ENCODE peak calls at places on chromosomes 11 and 22, in five cellular contexts. X is GM23338, Z is astrocyte, V is HCT116, G is PC-9. W is an unnamed sample. For H3K4me1, the result is how much of the 10 kb centered on the place peaks cover.

GRCh38 chr11:31798057-31799035 is 12.8 kb downstream of the PAX6 start:
- DNase-seq in X (peak), Z (no peak), V (no peak), G (no peak), W (no peak)

GRCh38 chr11:1480191-1480554 is 6.4 kb downstream of the MOB2 start:
- DNase-seq in X (no peak), Z (no peak), V (no peak), G (no peak), W (no peak)

GRCh38 chr11:278001-278951 is at the start of gene NLRP6:
- DNase-seq in X (no peak), Z (no peak), V (no peak), G (no peak), W (no peak)

GRCh38 chr11:43989162-43989961 is 46.9 kb downstream of the C11orf96 start:
- DNase-seq in X (peak), Z (no peak), V (no peak), G (no peak), W (no peak)

GRCh38 chr11:100920571-100920970 is 209.0 kb downstream of the PGR start:
- DNase-seq in X (no peak), Z (no peak), V (no peak), G (no peak), W (no peak)

GRCh38 chr11:31646206-31646605 is 136.6 kb downstream of the ELP4 start:
- DNase-seq in X (no peak), Z (peak), V (no peak), G (no peak), W (peak)

GRCh38 chr11:33376331-33377099 is 119.3 kb downstream of the HIPK3 start:
- DNase-seq in X (peak), Z (peak), V (no peak), G (peak), W (peak)

GRCh38 chr11:95361180-95361579 is 130.2 kb upstream of the SESN3 start:
- DNase-seq in X (no peak), Z (no peak), V (no peak), G (no peak), W (no peak)

GRCh38 chr22:24230911-24231656 is 13.8 kb downstream of the GGT5 start:
- DNase-seq in X (peak), Z (no peak), V (no peak), G (no peak), W (no peak)

GRCh38 chr22:35480627-35481565 is 59.7 kb upstream of the RASD2 start:
- DNase-seq in X (no peak), Z (no peak), V (no peak), G (peak), W (no peak)

GRCh38 chr11:12845739-12846358 is 163.3 kb upstream of the RASSF10 start:
- DNase-seq in X (peak), Z (no peak), V (no peak), G (no peak), W (no peak)

GRCh38 chr22:26550498-26551033 is 38.3 kb upstream of the TFIP11 start:
- DNase-seq in X (peak), Z (peak), V (no peak), G (peak), W (no peak)

GRCh38 chr22:25729595-25729994 is 12.4 kb upstream of the MYO18B start:
- DNase-seq in X (no peak), Z (no peak), V (no peak), G (no peak), W (no peak)

GRCh38 chr11:65594991-65595920 is at the start of gene KCNK7:
- DNase-seq in X (no peak), Z (no peak), V (no peak), G (peak), W (no peak)

GRCh38 chr11:61756452-61757212 is 4.2 kb downstream of the MYRF start:
- DNase-seq in X (no peak), Z (peak), V (peak), G (peak), W (no peak)

GRCh38 chr22:49239264-49240015 is 588.2 kb downstream of the BRD1 start:
- DNase-seq in X (no peak), Z (no peak), V (no peak), G (no peak), W (no peak)

GRCh38 chr11:32885556-32885955 is 7.1 kb upstream of the QSER1 start:
- DNase-seq in X (peak), Z (no peak), V (no peak), G (no peak), W (no peak)

GRCh38 chr11:73262851-73263495 is 9.2 kb upstream of the P2RY6 start:
- DNase-seq in X (no peak), Z (peak), V (no peak), G (peak), W (peak)

GRCh38 chr11:19220903-19221682 is 19.3 kb upstream of the CSRP3 start:
- DNase-seq in X (no peak), Z (peak), V (no peak), G (no peak), W (no peak)

GRCh38 chr22:35195821-35196220 is 61.5 kb upstream of the HMGXB4 start:
- DNase-seq in X (no peak), Z (no peak), V (no peak), G (no peak), W (no peak)

GRCh38 chr22:50573491-50574382 is 4.5 kb downstream of the CPT1B start:
- DNase-seq in X (no peak), Z (no peak), V (no peak), G (no peak), W (no peak)

GRCh38 chr11:8354622-8355417 is 91.1 kb upstream of the LMO1 start:
- DNase-seq in X (no peak), Z (peak), V (no peak), G (peak), W (peak)

GRCh38 chr11:119167933-119168332 is 592 bp upstream of the NLRX1 start:
- DNase-seq in X (no peak), Z (no peak), V (no peak), G (no peak), W (peak)

GRCh38 chr22:47736166-47737034 is 974.0 kb downstream of the TBC1D22A start:
- DNase-seq in X (no peak), Z (no peak), V (no peak), G (peak), W (no peak)

GRCh38 chr22:37485006-37485713 is 1.0 kb downstream of the MFNG start:
- DNase-seq in X (no peak), Z (no peak), V (no peak), G (no peak), W (no peak)

GRCh38 chr11:99068832-99069231 is 48.1 kb downstream of the CNTN5 start:
- DNase-seq in X (no peak), Z (no peak), V (no peak), G (no peak), W (peak)

GRCh38 chr11:33778682-33779081 is 4.4 kb upstream of the FBXO3 start:
- DNase-seq in X (peak), Z (peak), V (no peak), G (no peak), W (no peak)

GRCh38 chr22:38755911-38756532 is at the start of gene SUN2:
- DNase-seq in X (peak), Z (peak), V (no peak), G (peak), W (peak)

GRCh38 chr22:44702479-44703219 is 645 bp downstream of the PRR5 start:
- DNase-seq in X (peak), Z (peak), V (no peak), G (peak), W (peak)

GRCh38 chr11:62497132-62497915 is 49.3 kb downstream of the AHNAK start:
- DNase-seq in X (peak), Z (peak), V (peak), G (peak), W (peak)

GRCh38 chr11:126991596-126991995 is 9.0 kb downstream of the KIRREL3 start:
- DNase-seq in X (no peak), Z (no peak), V (no peak), G (no peak), W (peak)

GRCh38 chr22:38284042-38284402 is 11.2 kb upstream of the TMEM184B start:
- DNase-seq in X (no peak), Z (peak), V (no peak), G (no peak), W (no peak)

GRCh38 chr11:102144357-102145342 is 34.4 kb downstream of the YAP1 start:
- DNase-seq in X (no peak), Z (no peak), V (no peak), G (no peak), W (no peak)

GRCh38 chr22:40453676-40454075 is 83.3 kb downstream of the SGSM3 start:
- DNase-seq in X (no peak), Z (no peak), V (no peak), G (no peak), W (no peak)

GRCh38 chr22:40383905-40384304 is 13.5 kb downstream of the SGSM3 start:
- DNase-seq in X (no peak), Z (peak), V (no peak), G (no peak), W (no peak)

GRCh38 chr11:103326070-103326794 is 217.0 kb downstream of the DYNC2H1 start:
- DNase-seq in X (peak), Z (peak), V (peak), G (peak), W (peak)

GRCh38 chr11:36075053-36075452 is 131.2 kb downstream of the LDLRAD3 start:
- DNase-seq in X (no peak), Z (peak), V (no peak), G (no peak), W (peak)

GRCh38 chr22:42959472-42960145 is 55.3 kb downstream of the PACSIN2 start:
- DNase-seq in X (peak), Z (peak), V (no peak), G (peak), W (peak)
- H3K4me1 ChIP-seq in X (under half), Z (under half), V (half or more), G (half or more), W (half or more)

DNA sequence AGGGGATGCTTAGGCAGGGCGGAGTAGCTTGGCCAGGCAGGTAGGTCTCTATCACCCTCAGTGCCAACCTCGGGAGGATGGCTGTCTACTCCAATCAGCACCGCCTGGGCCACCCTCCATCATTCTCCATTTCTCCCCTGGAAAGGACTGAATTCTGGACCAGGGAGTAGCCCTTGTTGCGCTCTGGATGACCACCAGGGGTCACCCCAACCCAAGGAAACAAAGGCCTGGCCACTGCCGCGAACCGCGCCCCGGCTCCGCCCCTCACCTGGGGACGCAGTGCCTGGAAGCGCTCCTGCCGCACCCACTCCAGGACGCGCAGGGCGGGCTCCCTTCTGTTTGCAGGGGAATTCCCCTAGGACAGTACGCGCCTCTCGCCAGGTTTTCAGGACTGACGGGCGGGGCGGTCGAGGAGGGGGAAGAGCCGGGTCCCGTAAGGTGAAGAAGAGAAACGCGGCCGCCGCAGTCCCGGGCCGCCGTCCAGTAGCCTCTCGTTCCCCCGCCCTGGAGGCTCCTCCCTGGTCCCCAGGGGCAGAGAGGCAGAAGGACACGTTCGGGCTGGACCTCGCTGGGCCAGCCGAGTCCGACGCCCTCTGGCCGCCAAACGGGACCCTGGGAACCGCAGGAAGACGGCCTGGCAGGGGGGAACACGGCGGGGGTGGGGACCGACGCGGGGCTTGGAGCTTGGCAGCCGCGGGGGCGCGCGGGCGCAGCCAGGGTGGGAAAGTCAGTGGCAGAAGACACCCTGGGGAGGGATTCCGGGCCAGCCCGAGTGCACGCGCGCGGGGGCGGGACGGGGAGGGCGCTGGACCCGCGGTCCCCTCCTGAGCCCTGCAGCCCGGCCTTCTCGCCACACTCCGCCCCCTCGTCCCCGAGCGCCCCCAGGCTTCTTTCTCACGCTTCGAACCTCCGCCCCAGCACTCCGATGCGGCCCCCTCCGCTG is 7.1 kb downstream of the SCN4B start:
- DNase-seq in X (peak), Z (peak), V (peak), G (peak), W (peak)
- TF ChIP-seq EZH2 in X (peak), Z (peak), V (no peak), G (no peak), W (no peak)

GRCh38 chr11:59158206-59159068 is 13.5 kb upstream of the DTX4 start:
- DNase-seq in X (peak), Z (peak), V (peak), G (peak), W (peak)
- H3K4me3 ChIP-seq in X (no peak), Z (no peak), V (no peak), G (no peak), W (no peak)

GRCh38 chr22:46057206-46057605 is 80.2 kb upstream of the WNT7B start:
- DNase-seq in X (no peak), Z (peak), V (no peak), G (no peak), W (peak)
- H3K4me1 ChIP-seq in X (under half), Z (half or more), V (under half), G (under half), W (half or more)

GRCh38 chr11:22666700-22667439 is 459 bp downstream of the GAS2 start:
- DNase-seq in X (peak), Z (peak), V (no peak), G (peak), W (no peak)
- TF ChIP-seq EZH2 in X (no peak), Z (no peak), V (no peak), G (no peak), W (peak)

GRCh38 chr11:111910637-111911562 is 670 bp downstream of the CRYAB start:
- DNase-seq in X (no peak), Z (no peak), V (no peak), G (no peak), W (peak)
- H3K4me3 ChIP-seq in X (no peak), Z (no peak), V (no peak), G (no peak), W (peak)

DNA sequence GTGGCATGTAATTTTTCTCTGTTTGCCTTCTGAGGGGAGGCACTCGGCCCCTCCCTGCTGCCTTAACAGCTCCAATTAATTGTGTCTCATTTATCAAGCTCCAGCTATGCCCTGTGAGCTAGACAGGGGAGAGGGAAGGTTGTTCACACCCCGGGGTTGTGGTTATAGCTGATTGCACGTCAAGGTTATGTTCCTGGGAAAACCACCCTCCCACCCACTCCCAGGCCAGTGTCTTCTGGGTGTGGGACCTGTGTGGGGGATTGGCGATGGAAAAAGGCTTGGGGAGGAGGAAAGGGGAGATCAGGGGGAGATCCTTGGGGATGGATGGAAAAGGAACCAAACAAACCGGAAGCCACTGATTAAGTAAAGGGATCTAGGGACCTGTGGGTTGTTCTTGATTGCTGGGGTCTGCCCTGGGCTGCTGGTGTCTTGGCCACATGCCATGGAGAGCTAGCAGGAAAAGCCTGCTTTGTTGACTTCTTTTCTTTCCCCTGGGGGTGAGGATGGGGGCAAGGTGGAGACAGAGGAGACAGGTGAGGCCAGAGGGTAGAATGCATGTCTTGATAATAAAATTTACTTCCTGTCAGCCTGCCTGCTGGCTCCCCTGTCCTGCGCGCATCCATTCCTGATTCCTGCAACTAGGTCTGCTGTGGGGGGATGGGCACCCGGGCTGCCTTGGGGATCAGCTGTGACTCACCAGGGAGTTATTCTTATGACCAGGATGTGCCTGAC is 13.5 kb upstream of the SORL1-AS1 start:
- DNase-seq in X (peak), Z (peak), V (peak), G (peak), W (peak)
- H3K4me1 ChIP-seq in X (half or more), Z (under half), V (half or more), G (half or more), W (under half)

DNA sequence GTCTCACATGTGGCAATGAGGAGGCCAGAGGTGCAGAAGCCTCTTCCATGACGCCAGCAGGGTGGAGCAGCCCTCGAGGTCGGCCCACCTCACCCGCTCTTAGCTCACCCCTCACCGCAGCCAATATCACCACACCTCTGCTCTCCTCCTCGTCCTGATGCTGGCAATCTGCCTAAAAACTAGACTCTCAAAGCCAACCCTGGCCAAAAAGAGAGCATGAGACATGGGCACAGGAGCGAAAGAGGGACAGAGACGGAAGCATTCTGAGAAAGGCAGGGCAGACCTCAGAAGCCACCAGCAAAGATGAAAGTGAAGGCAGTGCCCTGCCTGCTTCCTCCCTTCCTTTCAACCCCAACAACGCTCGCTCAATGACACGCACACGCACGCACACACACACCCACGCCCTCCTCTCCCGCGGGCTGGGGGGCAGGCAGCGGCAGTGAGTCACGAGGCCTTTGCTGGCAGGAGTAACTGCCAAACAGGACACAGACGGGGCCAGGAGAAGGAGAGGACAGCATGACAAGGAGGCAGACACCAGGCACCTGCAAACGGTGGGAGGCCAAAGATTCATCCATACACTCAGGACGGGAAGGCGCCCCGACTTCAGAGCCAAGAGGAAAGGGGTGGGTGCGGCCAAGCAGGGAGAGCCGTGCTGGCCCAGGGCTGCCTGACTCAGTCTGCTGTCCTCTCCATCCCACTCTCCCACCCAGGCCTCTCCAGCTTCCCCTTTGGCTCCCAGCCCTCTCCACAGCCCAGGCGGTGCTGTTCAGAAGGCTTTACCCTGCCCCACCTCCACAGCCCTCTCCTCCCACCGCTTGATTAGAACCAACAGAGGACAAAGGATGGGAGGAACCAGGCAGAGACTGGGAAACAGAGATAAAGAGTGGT is 11.4 kb downstream of the IGSF9B start:
- DNase-seq in X (no peak), Z (peak), V (no peak), G (no peak), W (peak)
- TF ChIP-seq EZH2 in X (no peak), Z (no peak), V (no peak), G (no peak), W (no peak)

DNA sequence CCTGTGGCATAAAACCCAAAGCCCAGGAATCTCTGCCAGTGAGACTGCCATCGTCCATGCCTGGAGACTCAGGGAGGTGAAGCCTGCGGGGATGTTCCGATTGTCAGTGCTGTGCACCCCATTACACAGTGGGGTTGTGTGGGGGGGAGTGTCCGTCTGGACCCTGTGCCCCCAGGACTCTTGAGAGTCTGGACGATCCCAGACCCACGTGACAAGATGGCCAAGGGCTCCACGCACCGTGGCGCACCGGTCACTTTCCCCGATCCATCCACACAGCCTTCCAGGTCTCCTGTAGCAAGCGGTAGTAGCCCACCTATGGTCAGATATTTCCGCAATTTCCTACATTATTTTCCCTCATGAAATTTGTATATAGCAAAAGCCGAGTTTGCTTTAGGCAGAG is 20.9 kb upstream of the NRGN start:
- DNase-seq in X (no peak), Z (no peak), V (no peak), G (no peak), W (no peak)
- H3K4me3 ChIP-seq in X (peak), Z (peak), V (no peak), G (no peak), W (no peak)